ENCODE peak calls at places on chromosome 4, in nine cellular contexts. L, I, J, X, N, Z, V, D and C are unnamed samples.
A peak's percentile ranks its signal among the peaks of the same experiment; 100 is the strongest.

GRCh38 chr4:74524985-74525384 is 80.0 kb downstream of the AREG start:
- DNase-seq in L (no peak), I (no peak), J (no peak), X (no peak), N (no peak), Z (no peak), V (no peak), D (no peak), C (no peak)

GRCh38 chr4:152535236-152535902 is 523 bp downstream of the FBXW7 start:
- DNase-seq in L (no peak), I (peak; percentile 32), J (no peak), X (peak; percentile 49), N (no peak), Z (no peak), V (no peak), D (peak; percentile 4), C (peak; percentile 43)

GRCh38 chr4:39464886-39465501 is 6.1 kb downstream of the LIAS start:
- DNase-seq in L (no peak), I (no peak), J (no peak), X (no peak), N (peak; percentile 83), Z (peak; percentile 77), V (no peak), D (peak; percentile 10), C (peak; percentile 68)

GRCh38 chr4:139528377-139529005 is 27.5 kb downstream of the SETD7 start:
- DNase-seq in L (no peak), I (peak; percentile 29), J (no peak), X (peak; percentile 47), N (peak; percentile 87), Z (peak; percentile 47), V (no peak), D (no peak), C (no peak)

GRCh38 chr4:184099541-184099966 is 118.1 kb downstream of the ENPP6 start:
- DNase-seq in L (no peak), I (no peak), J (no peak), X (no peak), N (no peak), Z (no peak), V (no peak), D (no peak), C (no peak)

GRCh38 chr4:187780070-187780469 is 215.5 kb upstream of the ZFP42 start:
- DNase-seq in L (no peak), I (peak; percentile 80), J (no peak), X (peak; percentile 81), N (no peak), Z (no peak), V (no peak), D (no peak), C (no peak)

GRCh38 chr4:138953962-138954371 is 61.6 kb upstream of the NOCT start:
- DNase-seq in L (no peak), I (no peak), J (no peak), X (no peak), N (peak; percentile 96), Z (peak; percentile 59), V (no peak), D (no peak), C (no peak)

GRCh38 chr4:96786306-96786705 is 946.4 kb downstream of the PDHA2 start:
- DNase-seq in L (no peak), I (no peak), J (no peak), X (no peak), N (no peak), Z (no peak), V (no peak), D (no peak), C (no peak)

GRCh38 chr4:134702374-134702773 is 500.8 kb upstream of the PABPC4L start:
- DNase-seq in L (no peak), I (no peak), J (no peak), X (no peak), N (no peak), Z (no peak), V (no peak), D (no peak), C (no peak)

GRCh38 chr4:149589826-149590225 is 225.8 kb downstream of the IQCM start:
- DNase-seq in L (no peak), I (no peak), J (no peak), X (no peak), N (no peak), Z (no peak), V (no peak), D (no peak), C (no peak)

GRCh38 chr4:130534651-130535050 is 1438.7 kb downstream of the C4orf33 start:
- DNase-seq in L (no peak), I (no peak), J (no peak), X (no peak), N (no peak), Z (no peak), V (no peak), D (no peak), C (no peak)

GRCh38 chr4:141022221-141022760 is 111.0 kb downstream of the RNF150 start:
- DNase-seq in L (no peak), I (no peak), J (no peak), X (no peak), N (no peak), Z (no peak), V (no peak), D (no peak), C (no peak)

GRCh38 chr4:110371016-110371795 is 104.7 kb upstream of the ENPEP start:
- DNase-seq in L (no peak), I (no peak), J (no peak), X (no peak), N (peak; percentile 7), Z (peak; percentile 20), V (no peak), D (peak; percentile 17), C (no peak)

GRCh38 chr4:73459048-73459421 is 22.5 kb upstream of the AFM start:
- DNase-seq in L (no peak), I (no peak), J (no peak), X (no peak), N (no peak), Z (no peak), V (no peak), D (no peak), C (no peak)

GRCh38 chr4:152534541-152535231 is 1.2 kb downstream of the FBXW7 start:
- DNase-seq in L (peak; percentile 53), I (peak; percentile 54), J (no peak), X (peak; percentile 76), N (peak; percentile 17), Z (peak; percentile 11), V (no peak), D (peak; percentile 60), C (peak; percentile 70)

GRCh38 chr4:140296871-140297570 is 76.4 kb upstream of the SCOC start:
- DNase-seq in L (no peak), I (no peak), J (no peak), X (no peak), N (no peak), Z (peak; percentile 65), V (peak; percentile 44), D (peak; percentile 7), C (no peak)

GRCh38 chr4:80732010-80732409 is 298.5 kb upstream of the BMP3 start:
- DNase-seq in L (no peak), I (no peak), J (no peak), X (no peak), N (peak; percentile 62), Z (peak; percentile 70), V (no peak), D (no peak), C (no peak)

GRCh38 chr4:66688674-66689073 is 856.6 kb downstream of the CENPC start:
- DNase-seq in L (no peak), I (no peak), J (no peak), X (no peak), N (peak; percentile 59), Z (peak; percentile 26), V (peak; percentile 61), D (no peak), C (peak; percentile 17)

GRCh38 chr4:178387756-178388155 is 945.5 kb upstream of the AGA start:
- DNase-seq in L (no peak), I (no peak), J (no peak), X (no peak), N (no peak), Z (no peak), V (no peak), D (no peak), C (no peak)